ENCODE peak calls at places on chromosome 9, in six cellular contexts. L, M, B, I, S and A are unnamed samples.

GRCh38 chr9:95783426-95783975 is 92.0 kb upstream of the ERCC6L2 start:
- DNase-seq in M (peak), L (no peak), I (peak), B (no peak), S (no peak), A (peak)

GRCh38 chr9:8868632-8869031 is 1069.1 kb upstream of the DMAC1 start:
- DNase-seq in S (no peak), B (no peak), M (no peak), I (no peak), L (no peak), A (no peak)

GRCh38 chr9:121772600-121773285 is 121.3 kb downstream of the DAB2IP start:
- DNase-seq in M (no peak), I (no peak), B (no peak), S (no peak), L (no peak), A (no peak)

GRCh38 chr9:87386490-87386889 is 111.2 kb upstream of the DAPK1 start:
- DNase-seq in L (no peak), B (no peak), M (no peak), S (peak), I (no peak), A (no peak)

GRCh38 chr9:83625120-83625710 is 2.3 kb downstream of the IDNK start:
- DNase-seq in S (peak), I (no peak), M (no peak), L (no peak), B (no peak), A (no peak)

GRCh38 chr9:36976371-36977030 is 57.6 kb downstream of the PAX5 start:
- DNase-seq in L (peak), I (no peak), S (peak), M (peak), B (no peak), A (no peak)

GRCh38 chr9:85377751-85378289 is 363.9 kb downstream of the AGTPBP1 start:
- DNase-seq in I (no peak), M (no peak), S (no peak), B (no peak), L (no peak), A (peak)

GRCh38 chr9:37378613-37379004 is 43.9 kb upstream of the GRHPR start:
- DNase-seq in B (no peak), M (no peak), I (no peak), S (no peak), L (no peak), A (no peak)

GRCh38 chr9:131279196-131279926 is 3.1 kb upstream of the FAM78A start:
- DNase-seq in L (no peak), I (no peak), B (no peak), M (no peak), S (no peak), A (no peak)
- H4K91ac ChIP-seq in L (no peak), I (no peak), B (no peak), M (no peak), S (no peak), A (no peak)

GRCh38 chr9:105241356-105242043 is 3.0 kb upstream of the SLC44A1 start:
- DNase-seq in I (no peak), M (no peak), S (peak), B (no peak), L (no peak), A (no peak)
- H4K91ac ChIP-seq in I (no peak), M (no peak), S (peak), B (no peak), L (no peak), A (no peak)

DNA sequence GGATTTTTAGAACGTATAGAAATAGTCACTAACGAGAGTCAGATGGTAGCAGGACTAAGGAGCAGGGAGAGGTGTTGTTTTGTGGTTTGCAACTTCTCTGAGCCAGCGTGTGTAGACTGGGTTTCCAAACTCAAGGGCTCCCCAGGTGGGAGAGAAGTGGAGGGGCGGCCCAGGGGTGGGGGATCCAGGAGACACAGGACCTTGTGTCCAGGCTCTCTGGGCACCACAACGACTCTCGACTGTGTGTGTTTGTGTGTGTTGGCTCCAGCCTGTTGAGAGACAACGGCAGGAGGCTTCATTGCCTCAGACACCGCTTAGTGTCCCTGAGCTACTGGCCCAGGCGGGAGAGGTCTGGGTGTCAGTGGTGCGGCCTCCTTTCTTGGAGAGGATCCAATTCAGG is 934 bp upstream of the FCN1 start:
- DNase-seq in S (no peak), B (no peak), I (no peak), M (no peak), L (no peak), A (no peak)
- H4K91ac ChIP-seq in S (no peak), B (no peak), I (no peak), M (no peak), L (no peak), A (no peak)

DNA sequence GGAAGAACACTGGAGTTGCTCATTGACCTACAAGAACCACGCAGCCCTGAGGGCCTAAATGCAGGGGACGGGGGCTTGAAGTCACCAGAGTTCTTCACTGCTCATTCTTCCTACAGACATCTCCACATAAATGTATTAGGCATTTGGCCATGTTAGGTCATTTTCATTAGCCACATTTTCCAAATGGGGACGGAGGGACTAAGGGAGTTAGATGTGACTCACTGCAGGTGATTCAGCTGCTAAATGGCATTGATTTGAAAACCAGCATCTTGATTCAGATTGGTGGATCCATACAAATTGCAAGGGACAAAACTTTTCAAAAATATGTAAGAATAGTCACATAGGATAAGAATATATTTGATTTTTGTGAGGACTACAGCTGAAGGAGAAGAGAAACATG is 264.7 kb downstream of the DOCK8 start:
- DNase-seq in S (peak), L (no peak), I (no peak), B (no peak), M (no peak), A (no peak)
- H4K91ac ChIP-seq in S (no peak), L (no peak), I (no peak), B (no peak), M (no peak), A (no peak)

GRCh38 chr9:91640428-91640827 is 216.8 kb upstream of the NFIL3 start:
- DNase-seq in I (no peak), M (no peak), B (no peak), S (no peak), L (no peak), A (no peak)

GRCh38 chr9:91644433-91644832 is 220.8 kb upstream of the NFIL3 start:
- DNase-seq in M (no peak), S (no peak), I (no peak), L (no peak), B (no peak), A (no peak)

GRCh38 chr9:91643474-91644102 is 220.0 kb upstream of the NFIL3 start:
- DNase-seq in I (peak), M (no peak), S (no peak), B (no peak), L (no peak), A (peak)

GRCh38 chr9:91639054-91639453 is 215.4 kb upstream of the NFIL3 start:
- DNase-seq in M (no peak), B (no peak), L (no peak), I (no peak), S (no peak), A (no peak)

DNA sequence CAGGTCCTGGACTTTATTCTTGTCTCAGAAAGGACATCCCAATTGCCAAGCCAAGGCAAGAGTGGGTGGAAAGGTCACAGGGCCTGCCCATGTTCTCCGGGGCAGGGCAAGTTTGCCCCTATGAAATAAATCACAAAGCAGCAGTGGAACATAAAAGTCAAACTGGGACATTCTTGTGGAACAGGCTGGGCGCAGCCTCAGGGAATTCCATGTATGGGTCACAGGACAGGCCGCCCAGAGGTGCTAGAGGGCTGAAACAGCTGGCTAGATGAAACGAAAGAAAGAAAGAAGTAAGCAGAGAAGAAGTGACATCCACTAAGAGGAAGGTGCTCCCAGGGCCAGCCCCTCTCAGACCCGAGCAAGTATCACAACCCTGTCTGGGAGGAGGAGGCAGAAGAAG is 219.1 kb upstream of the NFIL3 start:
- DNase-seq in S (peak), I (no peak), M (no peak), L (no peak), B (no peak), A (no peak)
- H4K91ac ChIP-seq in S (no peak), I (no peak), M (no peak), L (no peak), B (no peak), A (no peak)

GRCh38 chr9:123373447-123373923 is 17.5 kb downstream of the CRB2 start:
- DNase-seq in B (no peak), I (no peak), M (no peak), S (no peak), L (no peak), A (no peak)

GRCh38 chr9:123372766-123373446 is 16.9 kb downstream of the CRB2 start:
- DNase-seq in L (no peak), B (no peak), S (no peak), I (no peak), M (no peak), A (no peak)

GRCh38 chr9:123371805-123372590 is 16.0 kb downstream of the CRB2 start:
- DNase-seq in B (no peak), M (no peak), L (no peak), S (no peak), I (no peak), A (no peak)

GRCh38 chr9:123375725-123376132 is 19.7 kb downstream of the CRB2 start:
- DNase-seq in S (no peak), I (no peak), L (no peak), M (no peak), B (no peak), A (peak)

GRCh38 chr9:123373941-123374340 is 17.9 kb downstream of the CRB2 start:
- DNase-seq in B (peak), I (no peak), M (no peak), L (peak), S (no peak), A (peak)
- H4K91ac ChIP-seq in B (peak), I (no peak), M (no peak), L (no peak), S (peak), A (no peak)

GRCh38 chr9:15982182-15982581 is 429.3 kb downstream of the CCDC171 start:
- DNase-seq in M (no peak), B (no peak), S (peak), L (no peak), I (no peak), A (peak)
- H4K91ac ChIP-seq in M (no peak), B (no peak), S (no peak), L (no peak), I (no peak), A (no peak)

GRCh38 chr9:114395768-114396167 is 8.0 kb upstream of the AKNA start:
- DNase-seq in L (no peak), B (no peak), I (no peak), S (no peak), M (no peak), A (no peak)
- H4K91ac ChIP-seq in L (no peak), B (no peak), I (no peak), S (no peak), M (no peak), A (no peak)